ENCODE peak calls at places on chromosome 18, in seven cellular contexts. G, K, S, W, X, Q and T are unnamed samples.

GRCh38 chr18:25786778-25787177 is 303.6 kb downstream of the SS18 start:
- DNase-seq in G (no peak), K (no peak), S (no peak), W (no peak), X (no peak), Q (no peak), T (no peak)

GRCh38 chr18:75285876-75286275 is 75.3 kb downstream of the TSHZ1 start:
- DNase-seq in G (no peak), K (no peak), S (no peak), W (no peak), X (no peak), Q (no peak), T (no peak)

GRCh38 chr18:8045890-8046289 is 478.8 kb downstream of the PTPRM start:
- DNase-seq in G (no peak), K (peak), S (no peak), W (no peak), X (no peak), Q (no peak), T (no peak)

GRCh38 chr18:11412790-11413189 is 196.6 kb upstream of the SLC35G4 start:
- DNase-seq in G (no peak), K (no peak), S (no peak), W (no peak), X (no peak), Q (no peak), T (no peak)

GRCh38 chr18:74520096-74520833 is 14.0 kb upstream of the CNDP1 start:
- DNase-seq in G (no peak), K (no peak), S (no peak), W (no peak), X (no peak), Q (no peak), T (no peak)

GRCh38 chr18:8623549-8624106 is 14.4 kb downstream of the RAB12 start:
- DNase-seq in G (peak), K (no peak), S (no peak), W (no peak), X (no peak), Q (no peak), T (peak)

GRCh38 chr18:40841473-40841872 is 1113.6 kb upstream of the PIK3C3 start:
- DNase-seq in G (no peak), K (no peak), S (no peak), W (no peak), X (no peak), Q (no peak), T (no peak)

GRCh38 chr18:49744395-49744987 is 68.8 kb downstream of the ACAA2 start:
- DNase-seq in G (no peak), K (no peak), S (no peak), W (no peak), X (no peak), Q (no peak), T (no peak)

GRCh38 chr18:58438161-58438983 is 190.5 kb downstream of the ALPK2 start:
- DNase-seq in G (no peak), K (no peak), S (no peak), W (no peak), X (no peak), Q (no peak), T (no peak)

GRCh38 chr18:10131783-10132381 is 218.1 kb downstream of the VAPA start:
- DNase-seq in G (peak), K (no peak), S (peak), W (no peak), X (peak), Q (peak), T (no peak)

GRCh38 chr18:43322133-43322532 is 44.8 kb upstream of the SYT4 start:
- DNase-seq in G (no peak), K (no peak), S (no peak), W (no peak), X (peak), Q (no peak), T (no peak)

GRCh38 chr18:42689310-42689709 is 426.2 kb downstream of the RIT2 start:
- DNase-seq in G (no peak), K (no peak), S (no peak), W (no peak), X (no peak), Q (no peak), T (no peak)

GRCh38 chr18:57430983-57431382 is 4.2 kb upstream of the ONECUT2 start:
- DNase-seq in G (no peak), K (no peak), S (no peak), W (no peak), X (no peak), Q (peak), T (no peak)

GRCh38 chr18:59961086-59961485 is 61.3 kb downstream of the PMAIP1 start:
- DNase-seq in G (no peak), K (no peak), S (no peak), W (no peak), X (no peak), Q (peak), T (peak)

GRCh38 chr18:45637546-45638327 is 22.5 kb downstream of the SLC14A2 start:
- DNase-seq in G (no peak), K (no peak), S (no peak), W (no peak), X (no peak), Q (peak), T (no peak)

GRCh38 chr18:7676253-7676873 is 109.2 kb downstream of the PTPRM start:
- DNase-seq in G (no peak), K (no peak), S (no peak), W (no peak), X (no peak), Q (no peak), T (no peak)

GRCh38 chr18:10244341-10244740 is 210.1 kb upstream of the APCDD1 start:
- DNase-seq in G (no peak), K (no peak), S (no peak), W (peak), X (no peak), Q (no peak), T (no peak)

GRCh38 chr18:70693196-70693595 is 404.4 kb downstream of the SOCS6 start:
- DNase-seq in G (no peak), K (no peak), S (no peak), W (no peak), X (no peak), Q (peak), T (no peak)

GRCh38 chr18:25284861-25285574 is 66.9 kb downstream of the ZNF521 start:
- DNase-seq in G (no peak), K (no peak), S (peak), W (no peak), X (no peak), Q (peak), T (no peak)

GRCh38 chr18:5943514-5943913 is 48.2 kb upstream of the TMEM200C start:
- DNase-seq in G (no peak), K (no peak), S (peak), W (no peak), X (no peak), Q (no peak), T (no peak)

GRCh38 chr18:47191956-47192355 is 15.8 kb upstream of the IER3IP1 start:
- DNase-seq in G (no peak), K (no peak), S (no peak), W (no peak), X (no peak), Q (peak), T (no peak)

GRCh38 chr18:62331581-62332436 is 6.7 kb downstream of the TNFRSF11A start:
- DNase-seq in G (no peak), K (no peak), S (no peak), W (no peak), X (no peak), Q (no peak), T (no peak)

GRCh38 chr18:3380384-3380961 is 69.5 kb upstream of the TGIF1 start:
- DNase-seq in G (no peak), K (peak), S (no peak), W (no peak), X (no peak), Q (no peak), T (no peak)

GRCh38 chr18:48367557-48367956 is 41.6 kb downstream of the ZBTB7C start:
- DNase-seq in G (no peak), K (no peak), S (no peak), W (no peak), X (no peak), Q (no peak), T (no peak)

GRCh38 chr18:71398530-71398929 is 1109.7 kb downstream of the SOCS6 start:
- DNase-seq in G (no peak), K (no peak), S (no peak), W (no peak), X (peak), Q (peak), T (no peak)

GRCh38 chr18:70333757-70334156 is 44.9 kb downstream of the SOCS6 start:
- DNase-seq in G (no peak), K (peak), S (no peak), W (no peak), X (no peak), Q (peak), T (no peak)

GRCh38 chr18:74190086-74190485 is 41.8 kb downstream of the TIMM21 start:
- DNase-seq in G (no peak), K (no peak), S (no peak), W (no peak), X (no peak), Q (no peak), T (no peak)

GRCh38 chr18:8792688-8793316 is 87.4 kb downstream of the MTCL1 start:
- DNase-seq in G (no peak), K (no peak), S (no peak), W (no peak), X (no peak), Q (no peak), T (no peak)

GRCh38 chr18:34760444-34760843 is 50.3 kb downstream of the DTNA start:
- DNase-seq in G (no peak), K (no peak), S (no peak), W (no peak), X (no peak), Q (no peak), T (no peak)

GRCh38 chr18:33578371-33579146 is 540 bp downstream of the ASXL3 start:
- DNase-seq in G (peak), K (no peak), S (peak), W (peak), X (no peak), Q (peak), T (peak)

GRCh38 chr18:2617974-2618373 is 37.6 kb upstream of the SMCHD1 start:
- DNase-seq in G (no peak), K (no peak), S (no peak), W (no peak), X (no peak), Q (no peak), T (no peak)

DNA sequence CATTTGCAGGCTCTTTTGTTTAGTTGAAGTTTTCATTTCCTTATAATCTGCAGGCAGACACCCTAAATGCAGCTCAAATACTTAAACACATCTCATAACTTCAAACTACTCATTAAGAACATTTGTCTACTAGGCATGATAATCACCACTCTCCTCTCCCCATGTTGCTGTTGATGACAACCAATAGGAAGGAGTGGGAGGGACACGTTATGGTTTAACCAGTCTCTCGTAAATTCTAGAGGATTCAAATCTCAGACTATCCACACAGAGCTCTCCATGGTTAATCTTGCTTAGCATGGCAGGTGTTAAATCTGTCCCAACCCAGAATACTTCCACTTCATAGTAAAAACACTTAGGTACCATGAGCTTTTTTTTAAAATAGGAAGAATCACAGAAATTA is 127.4 kb upstream of the AQP4 start:
- DNase-seq in G (no peak), K (no peak), S (no peak), W (no peak), X (no peak), Q (no peak), T (no peak)
- H3K27ac ChIP-seq in G (no peak), K (no peak), S (no peak), W (no peak), X (no peak), Q (no peak), T (no peak)

GRCh38 chr18:21678897-21679296 is 25.7 kb downstream of the ABHD3 start:
- DNase-seq in G (no peak), K (no peak), S (no peak), W (no peak), X (no peak), Q (no peak), T (no peak)
- H3K27ac ChIP-seq in G (no peak), K (no peak), S (no peak), W (no peak), X (no peak), Q (no peak), T (peak)

GRCh38 chr18:23106575-23106974 is 28.7 kb upstream of the CABLES1 start:
- DNase-seq in G (no peak), K (peak), S (no peak), W (peak), X (no peak), Q (peak), T (peak)
- H3K27ac ChIP-seq in G (no peak), K (peak), S (no peak), W (peak), X (peak), Q (no peak), T (peak)

GRCh38 chr18:79800353-79801180 is 2.8 kb downstream of the KCNG2 start:
- DNase-seq in G (peak), K (no peak), S (no peak), W (peak), X (no peak), Q (no peak), T (no peak)

GRCh38 chr18:79801217-79801616 is 3.5 kb downstream of the KCNG2 start:
- DNase-seq in G (peak), K (no peak), S (no peak), W (peak), X (no peak), Q (no peak), T (no peak)

GRCh38 chr18:79803611-79804051 is 5.9 kb downstream of the KCNG2 start:
- DNase-seq in G (peak), K (no peak), S (no peak), W (peak), X (no peak), Q (no peak), T (no peak)

GRCh38 chr18:79801641-79802040 is 3.9 kb downstream of the KCNG2 start:
- DNase-seq in G (peak), K (no peak), S (no peak), W (peak), X (no peak), Q (no peak), T (no peak)

DNA sequence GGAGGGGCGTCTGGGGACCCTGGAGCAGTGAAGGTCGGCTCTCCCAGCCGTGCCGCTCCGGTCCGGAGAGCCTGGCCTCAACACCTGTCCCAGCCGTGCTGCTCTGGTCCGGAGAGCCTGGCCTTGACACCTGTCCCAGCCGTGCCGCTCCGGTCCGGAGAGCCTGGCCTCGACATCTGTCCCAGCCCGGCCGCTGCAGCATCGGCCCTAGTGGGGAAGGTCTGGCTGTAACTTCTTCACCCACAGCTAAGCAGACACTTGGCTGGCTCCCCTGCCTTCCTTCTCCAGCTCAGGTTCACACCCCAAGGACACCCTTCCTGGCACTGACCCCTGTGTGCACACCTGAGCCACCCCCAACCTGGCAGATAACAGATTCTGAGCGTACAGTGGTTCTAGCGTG is 4.6 kb downstream of the KCNG2 start:
- DNase-seq in G (peak), K (no peak), S (no peak), W (peak), X (no peak), Q (no peak), T (no peak)
- H3K27ac ChIP-seq in G (no peak), K (no peak), S (no peak), W (no peak), X (no peak), Q (no peak), T (no peak)

DNA sequence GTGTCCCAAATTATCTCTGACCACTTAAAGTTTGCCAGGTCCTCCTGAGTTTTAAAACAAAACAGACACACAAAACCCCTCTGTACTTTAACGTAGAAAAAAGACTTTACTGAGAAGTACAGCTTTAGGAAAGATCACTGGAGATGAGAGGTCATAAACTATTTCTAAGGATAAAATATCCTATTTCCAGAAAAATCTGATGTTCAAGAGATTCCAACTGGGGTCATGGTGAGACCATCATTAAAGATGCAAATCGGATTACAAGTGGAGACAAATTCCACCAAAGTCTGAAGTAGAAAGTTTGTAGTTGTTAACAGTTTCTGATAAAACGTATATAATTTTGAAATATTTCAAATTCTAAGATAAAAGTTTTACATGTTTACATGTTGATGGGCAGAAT is 241.6 kb downstream of the TCF4 start:
- DNase-seq in G (no peak), K (no peak), S (no peak), W (no peak), X (no peak), Q (no peak), T (no peak)
- H3K27ac ChIP-seq in G (no peak), K (no peak), S (no peak), W (no peak), X (no peak), Q (no peak), T (no peak)

GRCh38 chr18:31741096-31741735 is 19.5 kb downstream of the SLC25A52 start:
- DNase-seq in G (no peak), K (peak), S (peak), W (no peak), X (peak), Q (peak), T (peak)

GRCh38 chr18:31740180-31740579 is 20.5 kb downstream of the SLC25A52 start:
- DNase-seq in G (no peak), K (no peak), S (no peak), W (no peak), X (no peak), Q (peak), T (no peak)

GRCh38 chr18:31736630-31737029 is 24.1 kb downstream of the SLC25A52 start:
- DNase-seq in G (no peak), K (no peak), S (no peak), W (no peak), X (no peak), Q (no peak), T (no peak)

GRCh38 chr18:31739651-31740050 is 21.0 kb downstream of the SLC25A52 start:
- DNase-seq in G (no peak), K (no peak), S (no peak), W (no peak), X (no peak), Q (no peak), T (no peak)

DNA sequence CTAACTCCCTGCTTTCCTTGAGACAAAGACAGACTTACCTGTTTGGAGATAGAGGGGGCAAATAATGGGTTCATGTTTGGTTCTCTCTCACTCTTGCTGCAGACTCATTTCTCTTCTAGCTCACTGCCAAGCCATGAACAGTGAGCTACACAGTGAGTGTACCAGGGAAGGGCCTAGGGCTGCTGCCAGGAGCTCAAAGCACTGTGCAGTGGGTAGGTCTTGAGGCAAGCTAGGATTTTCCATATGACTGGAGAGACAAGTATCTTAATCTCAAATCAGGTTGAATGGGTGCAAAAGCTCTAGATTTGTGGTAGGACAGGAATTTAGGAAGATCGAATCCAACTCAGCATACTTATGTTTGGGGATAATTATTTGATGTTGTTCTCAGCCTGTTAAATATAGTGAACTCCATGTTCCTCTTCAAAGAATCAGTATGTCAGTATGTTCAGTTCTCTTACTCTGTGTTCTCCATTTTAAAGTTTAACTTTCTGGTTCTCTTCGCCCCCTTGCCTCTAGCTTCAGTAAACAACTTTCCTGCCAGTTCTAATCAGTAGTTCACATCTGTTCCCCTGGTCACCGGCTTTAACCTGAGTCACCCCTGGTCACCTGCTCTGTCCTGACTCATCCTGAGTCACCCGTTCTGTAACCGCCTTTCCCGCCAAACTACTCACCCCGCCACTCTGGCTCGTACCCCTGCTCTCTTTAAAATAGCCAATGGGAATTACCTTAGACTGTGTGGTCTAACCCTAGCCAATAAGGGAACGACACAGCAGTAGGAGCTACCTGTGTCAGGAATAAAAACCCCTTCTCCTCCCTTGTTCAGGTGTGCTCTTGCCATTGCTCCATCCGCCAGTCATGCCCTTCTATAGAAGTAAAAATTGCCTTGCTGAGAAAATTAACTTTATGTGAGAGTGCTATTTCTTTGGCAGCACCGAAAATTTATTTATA is 21.9 kb downstream of the SLC25A52 start:
- DNase-seq in G (no peak), K (peak), S (no peak), W (no peak), X (no peak), Q (peak), T (no peak)
- H3K27ac ChIP-seq in G (no peak), K (peak), S (no peak), W (no peak), X (no peak), Q (no peak), T (no peak)

GRCh38 chr18:22204996-22205395 is 35.6 kb downstream of the GATA6 start:
- DNase-seq in G (no peak), K (no peak), S (no peak), W (no peak), X (no peak), Q (no peak), T (no peak)
- H3K27ac ChIP-seq in G (no peak), K (no peak), S (peak), W (peak), X (no peak), Q (no peak), T (no peak)